ENCODE peak calls at places on chromosomes 2 and 18, in six cellular contexts. U, G, X, N, E and T are unnamed samples.

GRCh38 chr18:79797518-79798345 is at the start of gene KCNG2:
- DNase-seq in U (no peak), G (no peak), X (peak; percentile 45), N (no peak), E (peak; percentile 5), T (peak; percentile 49)

GRCh38 chr2:177404243-177404642 is 11.7 kb downstream of the AGPS start:
- DNase-seq in U (no peak), G (no peak), X (no peak), N (no peak), E (no peak), T (no peak)

GRCh38 chr2:232523682-232524597 is 2.0 kb upstream of the CHRND start:
- DNase-seq in U (no peak), G (no peak), X (peak; percentile 84), N (peak; percentile 91), E (peak; percentile 47), T (peak; percentile 83)

GRCh38 chr2:120820885-120821279 is 85.2 kb downstream of the GLI2 start:
- DNase-seq in U (peak; percentile 33), G (no peak), X (peak; percentile 58), N (no peak), E (peak; percentile 6), T (no peak)

GRCh38 chr18:46341989-46342525 is 237.9 kb downstream of the HAUS1 start:
- DNase-seq in U (no peak), G (no peak), X (no peak), N (no peak), E (no peak), T (no peak)

GRCh38 chr2:84846041-84846663 is 34.7 kb downstream of the TRABD2A start:
- DNase-seq in U (peak; percentile 26), G (no peak), X (no peak), N (no peak), E (peak; percentile 40), T (no peak)

GRCh38 chr2:100046961-100047950 is 95.1 kb downstream of the AFF3 start:
- DNase-seq in U (no peak), G (no peak), X (no peak), N (no peak), E (no peak), T (no peak)

GRCh38 chr2:58601017-58601416 is 359.9 kb upstream of the FANCL start:
- DNase-seq in U (peak; percentile 22), G (no peak), X (no peak), N (no peak), E (no peak), T (no peak)

GRCh38 chr2:230054079-230054478 is 14.6 kb downstream of the SLC16A14 start:
- DNase-seq in U (peak; percentile 83), G (no peak), X (no peak), N (no peak), E (no peak), T (no peak)

GRCh38 chr18:35697869-35698268 is 116.3 kb downstream of the GALNT1 start:
- DNase-seq in U (no peak), G (no peak), X (no peak), N (no peak), E (no peak), T (no peak)

GRCh38 chr2:129585760-129586159 is 393.7 kb upstream of the RAB6C start:
- DNase-seq in U (no peak), G (no peak), X (no peak), N (no peak), E (no peak), T (no peak)

GRCh38 chr2:173881466-173881865 is 83.7 kb downstream of the SP3 start:
- DNase-seq in U (peak; percentile 53), G (no peak), X (no peak), N (no peak), E (no peak), T (no peak)

GRCh38 chr2:148978026-148978685 is 60.3 kb upstream of the LYPD6B start:
- DNase-seq in U (no peak), G (no peak), X (no peak), N (no peak), E (no peak), T (no peak)

GRCh38 chr2:656676-657075 is 20.5 kb downstream of the TMEM18 start:
- DNase-seq in U (no peak), G (no peak), X (no peak), N (no peak), E (no peak), T (no peak)

GRCh38 chr2:88016948-88017779 is 817 bp upstream of the RNU2-63P start:
- DNase-seq in U (peak; percentile 43), G (no peak), X (no peak), N (peak; percentile 59), E (peak; percentile 78), T (peak; percentile 72)

GRCh38 chr2:237967463-237967871 is 653 bp downstream of the UBE2F start:
- DNase-seq in U (no peak), G (no peak), X (peak; percentile 71), N (peak; percentile 55), E (peak; percentile 17), T (peak; percentile 35)

GRCh38 chr18:42039396-42039795 is 84.4 kb downstream of the PIK3C3 start:
- DNase-seq in U (no peak), G (no peak), X (no peak), N (no peak), E (no peak), T (no peak)